ENCODE peak calls at places on chromosomes 1 and 21, in ten cellular contexts. S is CD4-positive, alpha-beta memory T cell; A is SK-N-SH; V is GM23248; Z is MM.1S; B is fibroblast of lung; U is right atrium auricular region; K is tibial artery; L is HepG2; I is heart left ventricle. J is an unnamed sample. For H3K9me3, the result is how much of the 10 kb centered on the place peaks cover.

GRCh38 chr1:118185083-118185899 is at the start of gene SPAG17:
- DNase-seq in S (no peak), A (peak), V (peak), Z (no peak), B (peak), U (peak), K (peak), L (no peak), I (peak), J (no peak)

GRCh38 chr21:38883142-38883541 is 77.4 kb downstream of the ETS2 start:
- DNase-seq in S (no peak), A (no peak), V (peak), Z (no peak), B (no peak), U (no peak), K (no peak), L (no peak), I (no peak), J (no peak)

GRCh38 chr1:15406911-15407559 is 2.7 kb upstream of the EFHD2 start:
- DNase-seq in S (no peak), A (no peak), V (peak), Z (no peak), B (peak), U (peak), K (peak), L (no peak), I (no peak), J (no peak)

GRCh38 chr1:209095627-209096595 is 487.6 kb upstream of the CAMK1G start:
- DNase-seq in S (no peak), A (no peak), V (peak), Z (no peak), B (peak), U (no peak), K (no peak), L (no peak), I (no peak), J (peak)

GRCh38 chr1:220326578-220326977 is 54.3 kb upstream of the RAB3GAP2 start:
- DNase-seq in S (no peak), A (no peak), V (peak), Z (no peak), B (peak), U (no peak), K (no peak), L (no peak), I (no peak), J (peak)

GRCh38 chr1:33168556-33169289 is 13.1 kb downstream of the TRIM62 start:
- DNase-seq in S (no peak), A (no peak), V (no peak), Z (no peak), B (no peak), U (no peak), K (peak), L (no peak), I (no peak), J (no peak)

GRCh38 chr1:16007671-16008341 is 3.8 kb downstream of the SRARP start:
- DNase-seq in S (no peak), A (no peak), V (no peak), Z (no peak), B (no peak), U (no peak), K (no peak), L (no peak), I (no peak), J (no peak)

GRCh38 chr1:13793088-13793730 is 93.2 kb downstream of the PRDM2 start:
- DNase-seq in S (no peak), A (no peak), V (no peak), Z (no peak), B (no peak), U (no peak), K (no peak), L (no peak), I (no peak), J (no peak)

GRCh38 chr21:17527711-17528110 is 14.9 kb downstream of the CXADR start:
- DNase-seq in S (no peak), A (no peak), V (no peak), Z (no peak), B (no peak), U (no peak), K (no peak), L (no peak), I (no peak), J (no peak)

GRCh38 chr21:36516271-36516670 is 36.3 kb upstream of the CLDN14 start:
- DNase-seq in S (no peak), A (no peak), V (no peak), Z (no peak), B (no peak), U (no peak), K (no peak), L (no peak), I (no peak), J (no peak)

GRCh38 chr1:228066891-228067654 is 15.4 kb upstream of the ARF1 start:
- DNase-seq in S (no peak), A (no peak), V (no peak), Z (no peak), B (no peak), U (no peak), K (no peak), L (no peak), I (no peak), J (no peak)

GRCh38 chr1:159942700-159943640 is 2.4 kb downstream of the IGSF9 start:
- DNase-seq in S (no peak), A (no peak), V (no peak), Z (no peak), B (no peak), U (no peak), K (peak), L (no peak), I (peak), J (no peak)

GRCh38 chr21:36288651-36289243 is 31.2 kb upstream of the MORC3 start:
- DNase-seq in S (peak), A (no peak), V (no peak), Z (no peak), B (peak), U (no peak), K (no peak), L (no peak), I (no peak), J (no peak)

GRCh38 chr21:43304621-43305335 is 122.2 kb downstream of the SIK1 start:
- DNase-seq in S (no peak), A (no peak), V (no peak), Z (no peak), B (no peak), U (no peak), K (peak), L (no peak), I (no peak), J (no peak)

GRCh38 chr1:33130297-33130696 is 49.3 kb downstream of the AZIN2 start:
- DNase-seq in S (no peak), A (no peak), V (peak), Z (no peak), B (peak), U (no peak), K (no peak), L (no peak), I (no peak), J (peak)

GRCh38 chr1:64766385-64766784 is 21.5 kb downstream of the RAVER2 start:
- DNase-seq in S (no peak), A (no peak), V (no peak), Z (no peak), B (no peak), U (no peak), K (no peak), L (no peak), I (no peak), J (no peak)

GRCh38 chr1:18199462-18199861 is 91.9 kb downstream of the IGSF21 start:
- DNase-seq in S (no peak), A (peak), V (no peak), Z (no peak), B (no peak), U (no peak), K (no peak), L (no peak), I (no peak), J (no peak)

GRCh38 chr1:20661235-20662109 is at the start of gene DDOST:
- DNase-seq in S (peak), A (peak), V (peak), Z (peak), B (peak), U (peak), K (peak), L (peak), I (peak), J (peak)

GRCh38 chr1:224733021-224733911 is 117.1 kb downstream of the CNIH3 start:
- DNase-seq in S (no peak), A (peak), V (peak), Z (no peak), B (peak), U (peak), K (no peak), L (peak), I (no peak), J (no peak)

GRCh38 chr1:17191990-17192242 is 13.0 kb upstream of the PADI1 start:
- DNase-seq in S (no peak), A (no peak), V (no peak), Z (no peak), B (no peak), U (no peak), K (no peak), L (no peak), I (no peak), J (no peak)

GRCh38 chr1:243718022-243718421 is 132.0 kb downstream of the AKT3 start:
- DNase-seq in S (no peak), A (no peak), V (no peak), Z (no peak), B (no peak), U (no peak), K (no peak), L (no peak), I (no peak), J (peak)

GRCh38 chr1:216293673-216294072 is 129.6 kb downstream of the USH2A start:
- DNase-seq in S (no peak), A (no peak), V (peak), Z (no peak), B (peak), U (no peak), K (no peak), L (no peak), I (no peak), J (no peak)

GRCh38 chr1:194774535-194774934 is 1588.1 kb upstream of the B3GALT2 start:
- DNase-seq in S (no peak), A (no peak), V (no peak), Z (peak), B (no peak), U (no peak), K (no peak), L (no peak), I (no peak), J (no peak)

GRCh38 chr1:162905759-162906158 is 44.8 kb upstream of the CCDC190 start:
- DNase-seq in S (no peak), A (no peak), V (peak), Z (no peak), B (peak), U (no peak), K (no peak), L (peak), I (no peak), J (no peak)

GRCh38 chr1:88801575-88802208 is 89.7 kb downstream of the GTF2B start:
- DNase-seq in S (no peak), A (no peak), V (no peak), Z (no peak), B (peak), U (no peak), K (no peak), L (no peak), I (no peak), J (peak)

GRCh38 chr21:43619856-43620255 is 39.4 kb downstream of the HSF2BP start:
- DNase-seq in S (no peak), A (no peak), V (no peak), Z (no peak), B (no peak), U (no peak), K (no peak), L (no peak), I (no peak), J (no peak)

DNA sequence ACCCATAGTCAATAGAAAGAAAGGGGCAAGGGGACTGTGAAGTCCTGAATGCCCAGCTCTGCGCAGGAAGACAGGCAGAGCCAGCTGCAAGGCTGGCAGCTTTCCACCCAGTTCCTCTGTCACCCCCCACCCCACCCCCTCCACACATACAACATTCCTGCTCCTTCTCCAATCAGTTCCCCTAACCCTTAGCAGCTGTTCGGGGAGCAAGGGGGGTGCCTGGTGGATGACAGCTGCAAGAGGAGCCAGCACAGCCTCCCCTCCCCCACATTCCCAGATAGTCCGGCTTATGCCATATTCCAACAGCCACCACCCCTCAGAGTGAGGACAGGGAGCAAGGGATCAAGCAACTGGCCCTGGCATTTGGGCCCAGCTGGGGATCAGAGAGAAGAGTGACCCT is 9.7 kb downstream of the ARHGEF2 start:
- DNase-seq in S (no peak), A (peak), V (no peak), Z (no peak), B (peak), U (no peak), K (no peak), L (no peak), I (peak), J (peak)
- H3K27ac ChIP-seq in S (peak), A (no peak), V (peak), Z (no peak), B (peak), U (peak), K (peak), L (peak), I (peak), J (peak)

GRCh38 chr1:151907363-151908139 is 1.8 kb downstream of the THEM4 start:
- DNase-seq in S (no peak), A (no peak), V (no peak), Z (no peak), B (no peak), U (no peak), K (no peak), L (no peak), I (no peak), J (peak)
- H3K9me3 ChIP-seq in S (under half), A (under half), V (under half), Z (under half), B (under half), U (under half), K (under half), L (under half), I (under half), J (under half)

GRCh38 chr1:22585471-22585870 is 22.2 kb downstream of the EPHA8 start:
- DNase-seq in S (no peak), A (no peak), V (no peak), Z (no peak), B (no peak), U (no peak), K (no peak), L (no peak), I (no peak), J (no peak)
- H3K4me3 ChIP-seq in S (no peak), A (no peak), V (no peak), Z (no peak), B (no peak), U (no peak), K (no peak), L (no peak), I (no peak), J (no peak)

GRCh38 chr1:39901486-39902120 is at the start of gene MYCL:
- DNase-seq in S (peak), A (peak), V (peak), Z (peak), B (peak), U (no peak), K (peak), L (peak), I (peak), J (peak)
- H3K27ac ChIP-seq in S (no peak), A (no peak), V (no peak), Z (peak), B (no peak), U (peak), K (no peak), L (no peak), I (peak), J (peak)

GRCh38 chr1:5448486-5448885 is 543.7 kb downstream of the NPHP4 start:
- DNase-seq in S (peak), A (no peak), V (no peak), Z (no peak), B (no peak), U (no peak), K (no peak), L (no peak), I (no peak), J (no peak)

GRCh38 chr1:5444365-5444890 is 547.8 kb downstream of the NPHP4 start:
- DNase-seq in S (no peak), A (no peak), V (no peak), Z (no peak), B (no peak), U (no peak), K (no peak), L (no peak), I (no peak), J (no peak)

GRCh38 chr1:5451671-5452070 is 540.6 kb downstream of the NPHP4 start:
- DNase-seq in S (no peak), A (no peak), V (no peak), Z (no peak), B (no peak), U (no peak), K (no peak), L (no peak), I (no peak), J (no peak)

GRCh38 chr1:5447479-5448070 is 544.6 kb downstream of the NPHP4 start:
- DNase-seq in S (no peak), A (no peak), V (no peak), Z (no peak), B (no peak), U (no peak), K (no peak), L (no peak), I (no peak), J (no peak)
- H3K9me3 ChIP-seq in S (under half), A (under half), V (under half), Z (under half), B (under half), U (under half), K (under half), L (under half), I (under half), J (under half)

DNA sequence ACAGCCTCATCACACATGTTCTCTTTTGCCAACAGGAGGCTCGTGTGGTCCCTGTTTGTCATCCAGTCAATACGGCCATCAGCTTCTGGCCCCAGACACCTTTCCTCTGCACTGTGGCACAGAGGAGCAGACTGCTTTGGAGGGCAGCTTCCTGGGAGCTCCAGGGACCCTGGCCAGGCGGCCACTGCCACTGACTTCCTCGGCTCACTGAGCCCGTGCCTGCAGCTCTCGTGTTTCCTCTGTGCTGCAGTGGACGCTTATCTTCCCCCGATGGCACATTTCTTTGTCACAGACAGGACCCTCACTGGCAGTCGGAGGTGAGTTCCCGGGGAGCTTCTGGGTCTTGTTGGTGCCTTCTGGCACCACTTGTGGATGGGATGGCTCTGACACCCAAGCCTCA is 67.0 kb upstream of the DIRAS3 start:
- DNase-seq in S (no peak), A (no peak), V (no peak), Z (no peak), B (no peak), U (no peak), K (no peak), L (no peak), I (no peak), J (no peak)
- H3K4me3 ChIP-seq in S (no peak), A (no peak), V (no peak), Z (no peak), B (no peak), U (no peak), K (no peak), L (no peak), I (no peak), J (no peak)

GRCh38 chr1:186099362-186100064 is 275.5 kb downstream of the TPR start:
- DNase-seq in S (no peak), A (no peak), V (peak), Z (no peak), B (no peak), U (no peak), K (no peak), L (no peak), I (no peak), J (no peak)

GRCh38 chr1:186102107-186102506 is 272.9 kb downstream of the TPR start:
- DNase-seq in S (no peak), A (no peak), V (no peak), Z (no peak), B (no peak), U (no peak), K (no peak), L (no peak), I (no peak), J (no peak)

GRCh38 chr1:186104459-186104858 is 270.6 kb downstream of the TPR start:
- DNase-seq in S (no peak), A (no peak), V (no peak), Z (no peak), B (no peak), U (no peak), K (no peak), L (no peak), I (no peak), J (no peak)

DNA sequence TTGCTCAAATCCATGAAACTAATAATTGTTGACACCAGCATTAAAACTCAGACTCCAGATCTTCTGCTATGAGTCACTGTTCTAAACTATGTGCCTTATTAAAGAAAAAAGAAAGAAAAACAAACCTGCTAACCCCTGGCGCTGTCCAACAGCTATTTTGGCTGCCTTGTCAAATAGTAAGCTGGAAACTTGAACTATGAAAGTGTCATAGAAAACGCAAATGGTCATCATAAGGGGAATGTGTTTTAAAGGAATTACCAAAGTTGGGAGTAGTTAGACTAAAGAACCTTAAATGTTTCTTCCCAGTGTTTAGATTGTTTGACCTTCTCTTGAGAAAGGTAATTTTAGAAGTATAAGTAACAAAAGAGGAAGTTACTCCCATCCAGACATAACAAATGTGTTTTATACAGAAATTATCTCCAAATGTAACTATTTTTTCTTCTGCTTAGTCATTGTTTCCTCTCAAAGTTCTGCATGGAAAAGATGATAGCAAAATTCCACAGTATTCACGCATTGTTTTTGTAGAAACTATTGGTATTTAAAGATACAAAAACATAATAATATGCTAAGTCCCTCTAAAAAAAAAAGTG is 272.4 kb downstream of the TPR start:
- DNase-seq in S (no peak), A (no peak), V (peak), Z (no peak), B (peak), U (peak), K (no peak), L (no peak), I (peak), J (peak)
- H3K27ac ChIP-seq in S (no peak), A (peak), V (peak), Z (no peak), B (no peak), U (peak), K (peak), L (no peak), I (peak), J (no peak)

DNA sequence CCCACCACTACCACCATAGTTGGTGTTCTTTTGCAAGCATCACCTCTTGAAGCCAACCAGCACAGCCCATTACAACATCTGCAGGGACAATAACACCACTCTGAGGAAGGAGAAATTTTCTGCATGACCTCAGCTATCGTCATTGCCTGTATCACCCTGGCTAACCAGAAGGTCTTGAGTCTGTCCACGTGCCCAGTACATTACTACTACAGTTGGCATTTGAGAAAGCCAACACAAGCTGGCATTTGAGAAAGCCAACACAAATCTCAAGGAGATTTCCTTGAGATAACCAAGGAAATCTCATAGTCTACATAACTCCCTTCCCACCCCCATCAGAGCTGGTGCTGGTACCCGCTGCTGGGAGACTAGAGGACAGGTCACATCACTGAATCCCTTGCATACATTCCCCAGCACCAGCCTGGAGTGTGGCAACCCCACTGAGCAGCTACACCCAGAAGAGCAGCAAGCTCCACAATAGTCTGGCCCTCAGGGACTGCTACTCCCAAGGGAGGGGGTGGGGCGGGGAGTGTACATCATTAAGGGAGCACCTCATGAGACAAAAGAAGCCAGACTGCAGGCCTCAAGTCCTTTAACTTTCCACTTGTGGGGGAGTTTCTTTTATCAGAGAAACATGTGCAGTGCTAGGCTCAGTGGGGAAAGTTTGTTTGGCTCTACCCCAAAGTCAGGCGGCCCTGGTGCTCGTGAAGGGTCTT is 46.0 kb upstream of the GUCA2A start:
- DNase-seq in S (no peak), A (no peak), V (peak), Z (no peak), B (peak), U (no peak), K (no peak), L (no peak), I (no peak), J (no peak)
- H3K9me3 ChIP-seq in S (under half), A (under half), V (under half), Z (under half), B (under half), U (under half), K (under half), L (under half), I (under half), J (under half)